ENCODE peak calls at places on chromosomes 12 and 14, in seven cellular contexts. One of them, this sample, is unnamed.
A peak's percentile ranks its signal among the peaks of the same experiment; 100 is the strongest.

GRCh38 chr14:20751963-20752562 is 6.4 kb downstream of the EDDM3A start:
- DNase-seq in right lobe of liver: no peak
- DNase-seq in fibroblast of lung: no peak
- DNase-seq in astrocyte of the cerebellum: no peak
- DNase-seq in AG09309: no peak
- DNase-seq in HFF-Myc: peak; percentile 15
- DNase-seq in left ventricle myocardium inferior: no peak
- DNase-seq in this sample: no peak

GRCh38 chr12:103036581-103037214 is 79.2 kb downstream of the ASCL1 start:
- DNase-seq in right lobe of liver: no peak
- DNase-seq in fibroblast of lung: no peak
- DNase-seq in astrocyte of the cerebellum: no peak
- DNase-seq in AG09309: no peak
- DNase-seq in HFF-Myc: no peak
- DNase-seq in left ventricle myocardium inferior: no peak
- DNase-seq in this sample: no peak

GRCh38 chr12:6361834-6362233 is 13.5 kb downstream of the SCNN1A start:
- DNase-seq in right lobe of liver: peak; percentile 88
- DNase-seq in fibroblast of lung: peak; percentile 45
- DNase-seq in astrocyte of the cerebellum: no peak
- DNase-seq in AG09309: no peak
- DNase-seq in HFF-Myc: no peak
- DNase-seq in left ventricle myocardium inferior: peak; percentile 56
- DNase-seq in this sample: no peak

GRCh38 chr12:59067068-59067467 is 146.8 kb upstream of the LRIG3 start:
- DNase-seq in right lobe of liver: no peak
- DNase-seq in fibroblast of lung: peak; percentile 97
- DNase-seq in astrocyte of the cerebellum: peak; percentile 40
- DNase-seq in AG09309: peak; percentile 29
- DNase-seq in HFF-Myc: peak; percentile 47
- DNase-seq in left ventricle myocardium inferior: no peak
- DNase-seq in this sample: peak; percentile 42

GRCh38 chr12:82554529-82554928 is 132.2 kb upstream of the TMTC2 start:
- DNase-seq in right lobe of liver: no peak
- DNase-seq in fibroblast of lung: peak; percentile 13
- DNase-seq in astrocyte of the cerebellum: no peak
- DNase-seq in AG09309: no peak
- DNase-seq in HFF-Myc: no peak
- DNase-seq in left ventricle myocardium inferior: no peak
- DNase-seq in this sample: no peak

GRCh38 chr12:19764408-19764807 is 325.1 kb downstream of the AEBP2 start:
- DNase-seq in right lobe of liver: no peak
- DNase-seq in fibroblast of lung: peak; percentile 80
- DNase-seq in astrocyte of the cerebellum: peak; percentile 31
- DNase-seq in AG09309: no peak
- DNase-seq in HFF-Myc: no peak
- DNase-seq in left ventricle myocardium inferior: no peak
- DNase-seq in this sample: no peak

GRCh38 chr14:68663385-68664076 is 129.3 kb downstream of the ZFP36L1 start:
- DNase-seq in right lobe of liver: no peak
- DNase-seq in fibroblast of lung: peak; percentile 99
- DNase-seq in astrocyte of the cerebellum: peak; percentile 46
- DNase-seq in AG09309: peak; percentile 79
- DNase-seq in HFF-Myc: no peak
- DNase-seq in left ventricle myocardium inferior: no peak
- DNase-seq in this sample: no peak

GRCh38 chr14:69713127-69713800 is 53.7 kb upstream of the SRSF5 start:
- DNase-seq in right lobe of liver: no peak
- DNase-seq in fibroblast of lung: no peak
- DNase-seq in astrocyte of the cerebellum: no peak
- DNase-seq in AG09309: no peak
- DNase-seq in HFF-Myc: no peak
- DNase-seq in left ventricle myocardium inferior: no peak
- DNase-seq in this sample: no peak

GRCh38 chr14:102314242-102315011 is 5.1 kb upstream of the ZNF839 start:
- DNase-seq in right lobe of liver: peak; percentile 89
- DNase-seq in fibroblast of lung: peak; percentile 75
- DNase-seq in astrocyte of the cerebellum: peak; percentile 60
- DNase-seq in AG09309: no peak
- DNase-seq in HFF-Myc: no peak
- DNase-seq in left ventricle myocardium inferior: peak; percentile 87
- DNase-seq in this sample: no peak

GRCh38 chr14:83462759-83463158 is 1929.1 kb upstream of the SEL1L start:
- DNase-seq in right lobe of liver: no peak
- DNase-seq in fibroblast of lung: no peak
- DNase-seq in astrocyte of the cerebellum: no peak
- DNase-seq in AG09309: no peak
- DNase-seq in HFF-Myc: no peak
- DNase-seq in left ventricle myocardium inferior: no peak
- DNase-seq in this sample: no peak

GRCh38 chr12:97177482-97177881 is 270.4 kb downstream of the NEDD1 start:
- DNase-seq in right lobe of liver: no peak
- DNase-seq in fibroblast of lung: peak; percentile 78
- DNase-seq in astrocyte of the cerebellum: peak; percentile 55
- DNase-seq in AG09309: no peak
- DNase-seq in HFF-Myc: no peak
- DNase-seq in left ventricle myocardium inferior: no peak
- DNase-seq in this sample: no peak

GRCh38 chr12:88577537-88577936 is 2.7 kb downstream of the KITLG start:
- DNase-seq in right lobe of liver: no peak
- DNase-seq in fibroblast of lung: peak; percentile 66
- DNase-seq in astrocyte of the cerebellum: no peak
- DNase-seq in AG09309: no peak
- DNase-seq in HFF-Myc: no peak
- DNase-seq in left ventricle myocardium inferior: no peak
- DNase-seq in this sample: no peak

GRCh38 chr14:96852823-96853422 is 55.7 kb downstream of the VRK1 start:
- DNase-seq in right lobe of liver: no peak
- DNase-seq in fibroblast of lung: peak; percentile 40
- DNase-seq in astrocyte of the cerebellum: peak; percentile 40
- DNase-seq in AG09309: peak; percentile 25
- DNase-seq in HFF-Myc: peak; percentile 15
- DNase-seq in left ventricle myocardium inferior: no peak
- DNase-seq in this sample: peak; percentile 5

GRCh38 chr12:62605972-62606371 is 139.3 kb downstream of the MON2 start:
- DNase-seq in right lobe of liver: no peak
- DNase-seq in fibroblast of lung: no peak
- DNase-seq in astrocyte of the cerebellum: no peak
- DNase-seq in AG09309: no peak
- DNase-seq in HFF-Myc: no peak
- DNase-seq in left ventricle myocardium inferior: no peak
- DNase-seq in this sample: no peak

GRCh38 chr14:75259510-75259855 is 19.1 kb upstream of the FOS start:
- DNase-seq in right lobe of liver: no peak
- DNase-seq in fibroblast of lung: peak; percentile 69
- DNase-seq in astrocyte of the cerebellum: peak; percentile 59
- DNase-seq in AG09309: no peak
- DNase-seq in HFF-Myc: no peak
- DNase-seq in left ventricle myocardium inferior: no peak
- DNase-seq in this sample: no peak

GRCh38 chr12:100528471-100529139 is 44.9 kb upstream of the GAS2L3 start:
- DNase-seq in right lobe of liver: no peak
- DNase-seq in fibroblast of lung: no peak
- DNase-seq in astrocyte of the cerebellum: no peak
- DNase-seq in AG09309: no peak
- DNase-seq in HFF-Myc: no peak
- DNase-seq in left ventricle myocardium inferior: no peak
- DNase-seq in this sample: no peak

GRCh38 chr14:72617391-72618011 is 276.4 kb downstream of the DPF3 start:
- DNase-seq in right lobe of liver: no peak
- DNase-seq in fibroblast of lung: peak; percentile 82
- DNase-seq in astrocyte of the cerebellum: peak; percentile 88
- DNase-seq in AG09309: no peak
- DNase-seq in HFF-Myc: no peak
- DNase-seq in left ventricle myocardium inferior: peak; percentile 44
- DNase-seq in this sample: no peak

GRCh38 chr12:39490500-39491276 is 47.8 kb upstream of the KIF21A start:
- DNase-seq in right lobe of liver: no peak
- DNase-seq in fibroblast of lung: peak; percentile 74
- DNase-seq in astrocyte of the cerebellum: no peak
- DNase-seq in AG09309: no peak
- DNase-seq in HFF-Myc: no peak
- DNase-seq in left ventricle myocardium inferior: no peak
- DNase-seq in this sample: no peak

GRCh38 chr12:77625441-77625840 is 205.3 kb upstream of the NAV3 start:
- DNase-seq in right lobe of liver: no peak
- DNase-seq in fibroblast of lung: peak; percentile 93
- DNase-seq in astrocyte of the cerebellum: peak; percentile 72
- DNase-seq in AG09309: peak; percentile 90
- DNase-seq in HFF-Myc: peak; percentile 50
- DNase-seq in left ventricle myocardium inferior: no peak
- DNase-seq in this sample: peak; percentile 89

GRCh38 chr14:92635031-92635430 is 113.4 kb downstream of the LGMN start:
- DNase-seq in right lobe of liver: no peak
- DNase-seq in fibroblast of lung: no peak
- DNase-seq in astrocyte of the cerebellum: no peak
- DNase-seq in AG09309: no peak
- DNase-seq in HFF-Myc: no peak
- DNase-seq in left ventricle myocardium inferior: no peak
- DNase-seq in this sample: no peak

GRCh38 chr12:122022393-122023338 is 982 bp downstream of the BCL7A start:
- DNase-seq in right lobe of liver: no peak
- DNase-seq in fibroblast of lung: peak; percentile 25
- DNase-seq in astrocyte of the cerebellum: no peak
- DNase-seq in AG09309: no peak
- DNase-seq in HFF-Myc: no peak
- DNase-seq in left ventricle myocardium inferior: peak; percentile 32
- DNase-seq in this sample: no peak

GRCh38 chr14:68574461-68574860 is 218.4 kb downstream of the ZFP36L1 start:
- DNase-seq in right lobe of liver: no peak
- DNase-seq in fibroblast of lung: no peak
- DNase-seq in astrocyte of the cerebellum: no peak
- DNase-seq in AG09309: no peak
- DNase-seq in HFF-Myc: no peak
- DNase-seq in left ventricle myocardium inferior: no peak
- DNase-seq in this sample: no peak

GRCh38 chr14:36430169-36430568 is 89.9 kb downstream of the NKX2-1 start:
- DNase-seq in right lobe of liver: no peak
- DNase-seq in fibroblast of lung: no peak
- DNase-seq in astrocyte of the cerebellum: no peak
- DNase-seq in AG09309: no peak
- DNase-seq in HFF-Myc: no peak
- DNase-seq in left ventricle myocardium inferior: no peak
- DNase-seq in this sample: no peak
- TF ChIP-seq CTCF in right lobe of liver: no peak
- TF ChIP-seq CTCF in fibroblast of lung: no peak
- TF ChIP-seq CTCF in astrocyte of the cerebellum: no peak
- TF ChIP-seq CTCF in AG09309: no peak
- TF ChIP-seq CTCF in HFF-Myc: no peak
- TF ChIP-seq CTCF in left ventricle myocardium inferior: no peak
- TF ChIP-seq CTCF in this sample: no peak

GRCh38 chr14:86708846-86709339 is 1178.9 kb downstream of the FLRT2 start:
- DNase-seq in right lobe of liver: no peak
- DNase-seq in fibroblast of lung: no peak
- DNase-seq in astrocyte of the cerebellum: no peak
- DNase-seq in AG09309: no peak
- DNase-seq in HFF-Myc: no peak
- DNase-seq in left ventricle myocardium inferior: no peak
- DNase-seq in this sample: no peak

GRCh38 chr14:86714153-86714552 is 1184.2 kb downstream of the FLRT2 start:
- DNase-seq in right lobe of liver: no peak
- DNase-seq in fibroblast of lung: no peak
- DNase-seq in astrocyte of the cerebellum: no peak
- DNase-seq in AG09309: no peak
- DNase-seq in HFF-Myc: no peak
- DNase-seq in left ventricle myocardium inferior: no peak
- DNase-seq in this sample: no peak

GRCh38 chr14:86712176-86712575 is 1182.2 kb downstream of the FLRT2 start:
- DNase-seq in right lobe of liver: no peak
- DNase-seq in fibroblast of lung: no peak
- DNase-seq in astrocyte of the cerebellum: no peak
- DNase-seq in AG09309: no peak
- DNase-seq in HFF-Myc: no peak
- DNase-seq in left ventricle myocardium inferior: no peak
- DNase-seq in this sample: no peak

GRCh38 chr14:86714575-86714974 is 1184.6 kb downstream of the FLRT2 start:
- DNase-seq in right lobe of liver: no peak
- DNase-seq in fibroblast of lung: no peak
- DNase-seq in astrocyte of the cerebellum: no peak
- DNase-seq in AG09309: no peak
- DNase-seq in HFF-Myc: no peak
- DNase-seq in left ventricle myocardium inferior: no peak
- DNase-seq in this sample: no peak

DNA sequence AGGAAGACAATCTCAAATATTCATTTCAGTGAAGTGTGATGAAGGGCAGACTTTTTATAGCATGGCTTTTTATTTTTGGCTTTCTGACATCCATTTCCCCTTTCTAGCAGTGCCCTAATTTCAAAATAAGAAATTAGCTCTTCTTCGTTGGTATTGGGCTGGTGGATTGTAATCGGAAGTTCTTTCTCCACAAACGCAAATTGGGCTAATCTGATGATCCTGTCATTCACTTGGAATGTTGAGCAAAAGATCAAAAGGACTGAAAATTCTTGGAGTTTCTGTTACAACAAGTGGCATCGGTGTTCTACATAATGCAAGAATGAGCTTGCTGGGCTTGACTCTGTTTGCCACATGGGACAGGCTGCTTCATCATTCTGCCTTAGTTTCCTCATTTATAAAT is 1182.8 kb downstream of the FLRT2 start:
- DNase-seq in right lobe of liver: no peak
- DNase-seq in fibroblast of lung: no peak
- DNase-seq in astrocyte of the cerebellum: no peak
- DNase-seq in AG09309: no peak
- DNase-seq in HFF-Myc: no peak
- DNase-seq in left ventricle myocardium inferior: no peak
- DNase-seq in this sample: no peak
- H3K4me3 ChIP-seq in right lobe of liver: no peak overlapping the region
- H3K4me3 ChIP-seq in fibroblast of lung: no peak overlapping the region
- H3K4me3 ChIP-seq in astrocyte of the cerebellum: no peak overlapping the region
- H3K4me3 ChIP-seq in AG09309: no peak overlapping the region
- H3K4me3 ChIP-seq in HFF-Myc: no peak overlapping the region
- H3K4me3 ChIP-seq in left ventricle myocardium inferior: no peak overlapping the region
- H3K4me3 ChIP-seq in this sample: no peak overlapping the region

GRCh38 chr12:54217774-54218221 is 29.0 kb upstream of the SMUG1 start:
- DNase-seq in right lobe of liver: no peak
- DNase-seq in fibroblast of lung: no peak
- DNase-seq in astrocyte of the cerebellum: no peak
- DNase-seq in AG09309: no peak
- DNase-seq in HFF-Myc: no peak
- DNase-seq in left ventricle myocardium inferior: peak; percentile 24
- DNase-seq in this sample: no peak
- TF ChIP-seq CTCF in right lobe of liver: no peak
- TF ChIP-seq CTCF in fibroblast of lung: no peak
- TF ChIP-seq CTCF in astrocyte of the cerebellum: no peak
- TF ChIP-seq CTCF in AG09309: no peak
- TF ChIP-seq CTCF in HFF-Myc: no peak
- TF ChIP-seq CTCF in left ventricle myocardium inferior: no peak
- TF ChIP-seq CTCF in this sample: no peak

DNA sequence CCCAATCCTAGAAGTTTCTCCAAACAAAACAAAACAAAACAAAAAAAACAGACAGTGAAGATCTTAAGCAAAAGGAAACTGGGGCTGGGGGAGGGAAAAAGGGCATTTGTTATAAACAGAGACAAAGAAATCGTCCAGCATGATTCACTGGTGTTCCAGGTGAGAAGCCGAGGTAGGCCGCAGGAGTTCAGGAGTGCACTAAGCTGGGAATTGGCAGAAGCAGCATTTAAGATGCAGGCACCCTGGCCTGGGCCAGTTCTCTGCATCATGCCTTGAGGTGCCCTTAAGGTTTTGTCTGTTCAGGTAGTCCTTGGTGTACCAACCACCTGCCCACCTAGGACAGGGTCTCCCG is 11.2 kb downstream of the TBX3 start:
- DNase-seq in right lobe of liver: no peak
- DNase-seq in fibroblast of lung: no peak
- DNase-seq in astrocyte of the cerebellum: no peak
- DNase-seq in AG09309: no peak
- DNase-seq in HFF-Myc: no peak
- DNase-seq in left ventricle myocardium inferior: no peak
- DNase-seq in this sample: no peak
- H3K4me3 ChIP-seq in right lobe of liver: no peak overlapping the region
- H3K4me3 ChIP-seq in fibroblast of lung: peak overlapping the region; percentile 89
- H3K4me3 ChIP-seq in astrocyte of the cerebellum: peak overlapping the region; percentile 11
- H3K4me3 ChIP-seq in AG09309: peak overlapping the region; percentile 10
- H3K4me3 ChIP-seq in HFF-Myc: peak overlapping the region; percentile 73
- H3K4me3 ChIP-seq in left ventricle myocardium inferior: peak overlapping the region; percentile 51
- H3K4me3 ChIP-seq in this sample: no peak overlapping the region

This sample was measured in AG04449.